ENCODE peak calls at places on chromosomes 4 and X, in six cellular contexts. J is H4; H is NCI-H1436 treated with DMSO at 0.1 percent for 48 hours; Z is AG08395; U is naive thymus-derived CD8-positive, alpha-beta T cell; Q is T-helper 9 cell. P is an unnamed sample.

GRCh38 chrX:149858592-149858991 is 22.4 kb upstream of the MAGEA8 start:
- DNase-seq in J (no peak), H (no peak), Z (no peak), U (no peak), Q (no peak), P (no peak)

GRCh38 chr4:184648220-184649025 is 824 bp downstream of the CASP3 start:
- DNase-seq in J (peak), H (no peak), Z (peak), U (peak), Q (peak), P (peak)

GRCh38 chr4:2798399-2799301 is 5.8 kb downstream of the SH3BP2 start:
- DNase-seq in J (no peak), H (no peak), Z (no peak), U (no peak), Q (no peak), P (peak)

GRCh38 chrX:136176399-136176825 is 29.1 kb downstream of the FHL1 start:
- DNase-seq in J (peak), H (no peak), Z (peak), U (no peak), Q (no peak), P (peak)

GRCh38 chr4:174549696-174550095 is 27.4 kb upstream of the HPGD start:
- DNase-seq in J (no peak), H (no peak), Z (no peak), U (no peak), Q (no peak), P (no peak)

GRCh38 chrX:47958943-47959342 is 44.8 kb downstream of the ZNF182 start:
- DNase-seq in J (no peak), H (no peak), Z (no peak), U (peak), Q (no peak), P (peak)

GRCh38 chr4:37726666-37727065 is 40.5 kb upstream of the RELL1 start:
- DNase-seq in J (no peak), H (no peak), Z (no peak), U (no peak), Q (no peak), P (no peak)

GRCh38 chr4:13298655-13299054 is 185.5 kb downstream of the RAB28 start:
- DNase-seq in J (peak), H (no peak), Z (no peak), U (no peak), Q (no peak), P (no peak)

GRCh38 chr4:4848540-4848939 is 10.9 kb upstream of the MSX1 start:
- DNase-seq in J (no peak), H (no peak), Z (no peak), U (no peak), Q (no peak), P (no peak)

P was measured in lung microvascular endothelial cell.